ENCODE peak calls at places on chromosomes 11 and 22, in nine cellular contexts. A is CD8-positive, alpha-beta memory T cell; C is left ventricle myocardium inferior; G is ovary; E is GM12865; R is kidney; H is heart right ventricle; P is NT2/D1; V is pancreas. Z is an unnamed sample.

GRCh38 chr11:107591098-107591445 is at the start of gene ELMOD1:
- DNase-seq in P (no peak), H (peak), E (peak), G (peak), A (peak), V (peak), R (peak), C (peak), Z (no peak)

GRCh38 chr11:62124186-62125113 is 639 bp downstream of the INCENP start:
- DNase-seq in E (peak), H (peak), R (no peak), P (no peak), C (peak), A (no peak), G (peak), V (peak), Z (no peak)

GRCh38 chr11:131957891-131958290 is 587.5 kb downstream of the NTM start:
- DNase-seq in R (no peak), A (no peak), V (no peak), P (no peak), E (no peak), C (no peak), G (no peak), H (no peak), Z (no peak)

GRCh38 chr11:2120359-2121100 is 18.7 kb downstream of the IGF2 start:
- DNase-seq in P (no peak), G (no peak), A (peak), V (peak), E (no peak), C (no peak), H (no peak), R (no peak), Z (no peak)

GRCh38 chr22:47247609-47248240 is 485.3 kb downstream of the TBC1D22A start:
- DNase-seq in C (no peak), E (no peak), P (no peak), H (no peak), G (no peak), V (no peak), A (no peak), R (no peak), Z (no peak)

GRCh38 chr11:65613091-65613928 is 711 bp downstream of the MAP3K11 start:
- DNase-seq in E (no peak), A (no peak), C (no peak), P (no peak), H (no peak), R (peak), G (peak), V (peak), Z (no peak)

GRCh38 chr22:19667872-19668740 is 46.2 kb upstream of the SEPTIN5 start:
- DNase-seq in H (no peak), P (no peak), A (no peak), E (no peak), C (no peak), G (no peak), R (no peak), V (no peak), Z (no peak)

GRCh38 chr11:113161671-113162589 is 152.5 kb upstream of the TTC12 start:
- DNase-seq in V (no peak), P (no peak), H (no peak), R (no peak), E (no peak), G (peak), A (no peak), C (no peak), Z (no peak)

GRCh38 chr11:37503411-37504065 is 905.5 kb upstream of the RAG2 start:
- DNase-seq in H (no peak), E (peak), R (no peak), A (no peak), V (no peak), G (no peak), C (no peak), P (no peak), Z (no peak)

GRCh38 chr22:38802671-38803121 is 8.8 kb upstream of the DNAL4 start:
- DNase-seq in E (no peak), H (no peak), V (no peak), C (no peak), P (no peak), R (peak), G (no peak), A (no peak), Z (peak)

GRCh38 chr11:68891356-68891948 is 12.2 kb downstream of the MRPL21 start:
- DNase-seq in P (no peak), A (no peak), E (no peak), C (no peak), R (no peak), V (no peak), G (no peak), H (no peak), Z (no peak)

GRCh38 chr11:77590194-77590591 is 440 bp downstream of the AQP11 start:
- DNase-seq in P (no peak), V (peak), G (peak), A (no peak), H (peak), E (no peak), C (peak), R (no peak), Z (peak)

GRCh38 chr22:33110562-33111163 is 52.5 kb upstream of the SYN3 start:
- DNase-seq in E (no peak), G (no peak), C (no peak), H (no peak), R (no peak), P (no peak), V (no peak), A (no peak), Z (no peak)

GRCh38 chr11:34052608-34053160 is 1.2 kb downstream of the CAPRIN1 start:
- DNase-seq in V (peak), R (no peak), A (peak), P (no peak), H (no peak), E (peak), G (peak), C (peak), Z (no peak)

GRCh38 chr11:117441146-117441975 is 113.7 kb downstream of the CEP164 start:
- DNase-seq in E (no peak), G (no peak), H (no peak), V (no peak), P (no peak), A (peak), C (no peak), R (peak), Z (no peak)
- H3K4me3 ChIP-seq in E (no peak), G (no peak), H (no peak), V (no peak), P (no peak), A (no peak), C (no peak), R (no peak), Z (no peak)

GRCh38 chr11:64339754-64340408 is at the start of gene CCDC88B:
- DNase-seq in H (peak), G (no peak), C (peak), A (peak), P (no peak), V (peak), R (peak), E (peak), Z (no peak)

GRCh38 chr11:64340671-64341335 is 799 bp downstream of the CCDC88B start:
- DNase-seq in E (peak), R (peak), G (peak), V (peak), C (no peak), P (no peak), H (no peak), A (peak), Z (no peak)

GRCh38 chr11:64339319-64339718 is 685 bp upstream of the CCDC88B start:
- DNase-seq in A (no peak), V (no peak), H (no peak), E (no peak), C (no peak), G (no peak), R (no peak), P (no peak), Z (no peak)

GRCh38 chr11:64334764-64335741 is 5.0 kb upstream of the CCDC88B start:
- DNase-seq in A (no peak), C (no peak), G (no peak), R (peak), H (no peak), P (peak), E (peak), V (no peak), Z (peak)

DNA sequence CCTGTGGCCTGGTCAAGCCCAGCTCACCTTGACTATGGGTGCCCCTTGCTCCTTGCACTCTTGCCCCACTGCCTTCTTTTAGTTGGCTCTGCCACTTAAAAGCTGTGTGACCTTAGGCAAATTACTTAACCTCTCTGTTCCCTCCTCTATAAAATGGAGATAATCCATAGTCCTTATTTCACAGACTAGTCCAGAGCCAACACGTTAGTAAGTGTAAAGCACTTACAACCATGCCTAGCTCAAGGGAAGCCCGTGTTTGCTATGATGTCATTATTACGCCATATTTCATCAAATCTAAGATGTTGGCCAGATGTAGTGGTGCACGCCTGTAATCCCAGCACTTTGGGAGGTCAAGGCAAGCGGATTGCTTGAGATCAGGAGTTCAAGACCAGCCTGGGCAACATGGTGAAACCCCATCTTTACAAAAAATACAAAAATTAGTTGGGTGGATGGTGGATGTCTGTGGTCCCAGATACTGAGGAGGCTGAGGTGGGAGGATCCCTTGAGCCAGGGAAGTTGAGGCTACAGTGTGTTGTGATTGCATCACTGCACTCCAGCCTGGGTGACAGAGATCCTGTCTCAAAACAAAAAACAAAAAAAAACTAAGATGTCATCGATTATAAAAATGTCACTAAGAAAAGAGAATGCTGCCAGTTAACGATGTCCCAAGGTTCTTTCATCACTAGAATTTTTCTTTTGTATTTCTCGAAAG is 2.3 kb upstream of the CCDC88B start:
- DNase-seq in C (no peak), P (no peak), G (no peak), H (no peak), V (no peak), A (no peak), E (no peak), R (no peak), Z (peak)
- H3K4me3 ChIP-seq in C (no peak), P (no peak), G (no peak), H (no peak), V (no peak), A (no peak), E (no peak), R (no peak), Z (no peak)

DNA sequence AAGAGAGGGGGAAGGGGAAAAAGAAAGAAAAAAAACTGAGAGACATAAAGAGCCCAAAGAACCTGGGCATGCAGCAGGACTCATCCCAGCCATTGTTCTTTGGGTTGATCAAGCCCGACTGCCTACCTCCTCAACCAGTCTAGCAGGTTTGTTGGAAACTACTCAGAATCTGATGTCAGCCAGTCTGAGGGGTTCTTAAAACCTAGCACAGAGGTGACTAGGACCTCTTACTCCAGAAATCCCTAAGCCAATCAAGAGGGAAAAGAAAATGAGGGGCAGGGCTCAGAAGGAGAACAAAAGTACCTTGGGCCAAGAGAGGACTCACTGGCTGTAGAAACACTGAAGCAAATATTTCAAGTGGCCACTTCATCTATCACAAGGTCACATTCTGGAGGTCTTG is 228.0 kb downstream of the AASDHPPT start:
- DNase-seq in E (no peak), V (no peak), G (no peak), H (no peak), R (no peak), C (no peak), P (no peak), A (no peak), Z (no peak)
- H3K4me3 ChIP-seq in E (no peak), V (no peak), G (no peak), H (no peak), R (no peak), C (no peak), P (no peak), A (no peak), Z (no peak)

DNA sequence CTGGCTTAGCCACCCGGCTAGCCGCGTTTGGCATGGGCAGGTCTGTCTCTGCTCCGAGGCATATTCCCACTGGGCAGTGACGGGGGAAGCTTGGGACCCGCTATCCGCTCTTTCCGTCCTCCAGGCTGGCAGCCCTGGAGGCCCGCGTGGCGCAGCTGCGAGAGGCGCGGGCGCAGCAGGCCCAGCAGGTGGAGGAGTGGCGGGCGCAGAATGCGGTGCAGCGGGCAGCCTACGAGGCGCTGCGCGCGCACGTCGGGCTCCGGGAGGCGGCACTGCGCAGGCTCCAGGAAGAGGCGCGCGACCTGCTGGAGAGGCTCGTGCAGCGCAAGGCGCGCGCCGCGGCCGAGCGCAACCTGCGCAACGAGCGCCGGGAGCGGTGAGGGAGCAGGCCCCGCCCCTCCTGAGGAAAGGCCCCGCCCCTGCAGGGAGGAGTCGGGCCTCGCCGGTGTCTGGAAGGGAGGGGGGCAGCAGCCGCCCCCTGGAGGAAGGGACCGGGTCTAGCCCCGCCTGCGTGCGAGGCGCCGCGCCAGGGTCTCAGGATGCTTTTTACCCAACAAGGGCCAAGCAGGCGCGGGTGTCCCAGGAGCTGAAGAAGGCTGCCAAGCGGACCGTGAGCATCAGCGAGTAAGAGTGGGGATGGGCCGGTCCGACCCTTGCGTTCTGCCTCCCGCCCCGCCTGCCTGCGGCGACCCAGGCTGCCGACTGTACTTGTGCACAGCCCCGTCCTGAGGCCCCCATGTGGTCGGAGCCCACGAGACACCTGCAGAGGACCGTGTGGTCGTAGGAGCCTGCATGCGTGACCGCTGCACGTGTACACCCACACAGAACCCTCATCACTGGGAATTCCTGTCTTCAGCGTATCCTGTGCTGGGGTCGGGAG is 7.9 kb downstream of the ATG16L2 start:
- DNase-seq in E (peak), C (peak), R (peak), A (peak), H (peak), P (peak), G (peak), V (peak), Z (peak)
- H3K4me3 ChIP-seq in E (no peak), C (peak), R (peak), A (no peak), H (peak), P (peak), G (peak), V (peak), Z (peak)

GRCh38 chr22:27315833-27316232 is 485.7 kb downstream of the MN1 start:
- DNase-seq in G (no peak), C (no peak), R (no peak), P (no peak), H (no peak), A (no peak), V (no peak), E (no peak), Z (no peak)

GRCh38 chr22:27317961-27318360 is 483.6 kb downstream of the MN1 start:
- DNase-seq in P (no peak), H (no peak), E (no peak), G (no peak), A (no peak), V (no peak), C (no peak), R (no peak), Z (no peak)

GRCh38 chr22:27314276-27314807 is 487.2 kb downstream of the MN1 start:
- DNase-seq in E (no peak), C (no peak), G (no peak), A (no peak), V (no peak), R (no peak), P (no peak), H (no peak), Z (no peak)

GRCh38 chr22:27318516-27318915 is 483.0 kb downstream of the MN1 start:
- DNase-seq in C (peak), H (peak), E (no peak), P (no peak), G (no peak), A (no peak), R (no peak), V (no peak), Z (peak)

DNA sequence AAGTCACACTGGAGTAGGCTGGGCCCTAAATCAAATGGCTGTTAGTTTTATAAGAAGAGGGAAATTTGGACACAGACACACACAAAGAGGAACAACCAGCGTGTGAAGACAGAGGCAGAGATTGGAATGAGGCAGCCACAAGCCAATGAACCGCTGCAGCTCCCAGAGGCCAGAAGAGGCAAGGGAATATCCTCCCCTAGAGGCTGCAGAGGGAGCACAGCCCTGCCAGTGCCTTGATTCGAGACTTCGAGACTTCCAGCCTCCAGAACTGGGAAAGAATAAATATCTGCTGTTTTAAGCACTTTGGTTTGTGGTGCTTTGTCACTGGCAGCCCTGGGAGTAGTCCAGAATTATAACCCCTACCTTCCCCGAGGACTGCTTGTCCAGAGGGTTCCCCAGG is 484.4 kb downstream of the MN1 start:
- DNase-seq in G (no peak), E (no peak), H (no peak), P (no peak), A (no peak), C (no peak), R (no peak), V (no peak), Z (peak)
- H3K4me3 ChIP-seq in G (no peak), E (no peak), H (no peak), P (no peak), A (no peak), C (no peak), R (no peak), V (no peak), Z (no peak)

GRCh38 chr22:50180727-50181521 is 4.8 kb upstream of the TRABD start:
- DNase-seq in C (no peak), P (no peak), A (peak), G (peak), R (peak), V (peak), H (no peak), E (no peak), Z (no peak)
- H3K4me3 ChIP-seq in C (no peak), P (no peak), A (no peak), G (no peak), R (no peak), V (no peak), H (no peak), E (no peak), Z (no peak)

GRCh38 chr11:116792869-116793475 is 1.3 kb upstream of the APOA5 start:
- DNase-seq in C (no peak), V (no peak), A (no peak), P (no peak), R (no peak), H (no peak), G (no peak), E (no peak), Z (peak)
- H3K4me3 ChIP-seq in C (no peak), V (no peak), A (no peak), P (no peak), R (no peak), H (no peak), G (no peak), E (no peak), Z (no peak)